ENCODE peak calls at places on chromosome 14, in eight cellular contexts. M is mucosa of gallbladder; Q is T-helper 1 cell; K is astrocyte of the cerebellum; H is neural crest cell; U is NCI-H510A treated with DMSO at 0.1 percent for 48 hours; F is AG09309; I is activated CD4-positive, alpha-beta T cell treated with anti-CD3 and anti-CD28 coated beads for 24 hours. Y is an unnamed sample.

GRCh38 chr14:99763527-99764221 is 29.5 kb upstream of the EML1 start:
- DNase-seq in M (no peak), Q (no peak), K (no peak), H (no peak), U (no peak), F (no peak), I (no peak), Y (no peak)

GRCh38 chr14:97248973-97249372 is 451.8 kb downstream of the VRK1 start:
- DNase-seq in M (no peak), Q (no peak), K (no peak), H (no peak), U (no peak), F (no peak), I (no peak), Y (no peak)

GRCh38 chr14:98958048-98959031 is 313.7 kb downstream of the BCL11B start:
- DNase-seq in M (no peak), Q (no peak), K (no peak), H (no peak), U (peak; percentile 27), F (no peak), I (no peak), Y (no peak)

GRCh38 chr14:77843155-77843554 is 43.2 kb downstream of the ADCK1 start:
- DNase-seq in M (no peak), Q (no peak), K (no peak), H (no peak), U (no peak), F (no peak), I (no peak), Y (no peak)

GRCh38 chr14:68263563-68264350 is 444.2 kb downstream of the RAD51B start:
- DNase-seq in M (no peak), Q (no peak), K (no peak), H (no peak), U (no peak), F (no peak), I (no peak), Y (no peak)

GRCh38 chr14:71231521-71232393 is 324.5 kb downstream of the PCNX1 start:
- DNase-seq in M (no peak), Q (no peak), K (no peak), H (no peak), U (peak; percentile 80), F (no peak), I (no peak), Y (no peak)

GRCh38 chr14:72759670-72760069 is 134.2 kb downstream of the DPF3 start:
- DNase-seq in M (no peak), Q (no peak), K (no peak), H (no peak), U (no peak), F (no peak), I (no peak), Y (no peak)

GRCh38 chr14:80770114-80770917 is 171.2 kb downstream of the CEP128 start:
- DNase-seq in M (no peak), Q (no peak), K (no peak), H (no peak), U (no peak), F (no peak), I (no peak), Y (no peak)

GRCh38 chr14:26702721-26703250 is 105.0 kb upstream of the NOVA1 start:
- DNase-seq in M (no peak), Q (no peak), K (no peak), H (no peak), U (no peak), F (no peak), I (no peak), Y (no peak)

GRCh38 chr14:93778453-93778852 is 9.8 kb downstream of the PRIMA1 start:
- DNase-seq in M (no peak), Q (no peak), K (no peak), H (no peak), U (no peak), F (no peak), I (no peak), Y (no peak)

GRCh38 chr14:106850913-106851825 is 1324.8 kb downstream of the TMEM121 start:
- DNase-seq in M (no peak), Q (no peak), K (no peak), H (no peak), U (no peak), F (no peak), I (no peak), Y (no peak)

GRCh38 chr14:101833045-101833444 is 71.5 kb downstream of the PPP2R5C start:
- DNase-seq in M (no peak), Q (no peak), K (no peak), H (no peak), U (no peak), F (no peak), I (no peak), Y (no peak)

GRCh38 chr14:53103941-53104340 is 49.2 kb downstream of the DDHD1 start:
- DNase-seq in M (no peak), Q (no peak), K (no peak), H (no peak), U (no peak), F (no peak), I (no peak), Y (no peak)